ENCODE peak calls at places on chromosomes 5 and 9, in six cellular contexts. One of them, this sample, is unnamed.

GRCh38 chr9:17509698-17510097 is 69.2 kb upstream of the SH3GL2 start:
- DNase-seq in tibial artery: no peak
- DNase-seq in AG04450: no peak
- DNase-seq in lower lobe of right lung: no peak
- DNase-seq in IMR-90: peak
- DNase-seq in testis: no peak
- DNase-seq in this sample: no peak

GRCh38 chr5:52870448-52870847 is 82.7 kb downstream of the ITGA1 start:
- DNase-seq in tibial artery: peak
- DNase-seq in lower lobe of right lung: no peak
- DNase-seq in IMR-90: no peak
- DNase-seq in testis: no peak
- DNase-seq in AG04450: no peak
- DNase-seq in this sample: peak

GRCh38 chr9:18979367-18979766 is 53.6 kb downstream of the SAXO1 start:
- DNase-seq in lower lobe of right lung: no peak
- DNase-seq in tibial artery: no peak
- DNase-seq in IMR-90: peak
- DNase-seq in testis: no peak
- DNase-seq in AG04450: no peak
- DNase-seq in this sample: no peak

GRCh38 chr5:85648495-85648894 is 969.2 kb upstream of the COX7C start:
- DNase-seq in tibial artery: no peak
- DNase-seq in IMR-90: no peak
- DNase-seq in testis: no peak
- DNase-seq in AG04450: no peak
- DNase-seq in lower lobe of right lung: no peak
- DNase-seq in this sample: no peak

GRCh38 chr5:119862654-119863053 is 233.3 kb downstream of the FAM170A start:
- DNase-seq in AG04450: no peak
- DNase-seq in lower lobe of right lung: no peak
- DNase-seq in testis: no peak
- DNase-seq in IMR-90: no peak
- DNase-seq in tibial artery: no peak
- DNase-seq in this sample: no peak

GRCh38 chr9:110578575-110578895 is 1.0 kb downstream of the SVEP1 start:
- DNase-seq in IMR-90: no peak
- DNase-seq in testis: no peak
- DNase-seq in tibial artery: no peak
- DNase-seq in lower lobe of right lung: no peak
- DNase-seq in AG04450: no peak
- DNase-seq in this sample: no peak

GRCh38 chr9:4979224-4979623 is 5.8 kb upstream of the JAK2 start:
- DNase-seq in testis: no peak
- DNase-seq in tibial artery: no peak
- DNase-seq in lower lobe of right lung: no peak
- DNase-seq in AG04450: peak
- DNase-seq in IMR-90: peak
- DNase-seq in this sample: no peak

GRCh38 chr5:3200356-3200755 is 395.3 kb upstream of the IRX1 start:
- DNase-seq in tibial artery: no peak
- DNase-seq in AG04450: no peak
- DNase-seq in IMR-90: no peak
- DNase-seq in lower lobe of right lung: no peak
- DNase-seq in testis: no peak
- DNase-seq in this sample: no peak

GRCh38 chr9:132644251-132644650 is 25.5 kb downstream of the DDX31 start:
- DNase-seq in AG04450: no peak
- DNase-seq in testis: no peak
- DNase-seq in lower lobe of right lung: no peak
- DNase-seq in IMR-90: no peak
- DNase-seq in tibial artery: no peak
- DNase-seq in this sample: no peak
- TF ChIP-seq CTCF in AG04450: peak
- TF ChIP-seq CTCF in testis: no peak
- TF ChIP-seq CTCF in lower lobe of right lung: no peak
- TF ChIP-seq CTCF in IMR-90: no peak
- TF ChIP-seq CTCF in tibial artery: no peak
- TF ChIP-seq CTCF in this sample: no peak

GRCh38 chr5:95959051-95959963 is 2.3 kb downstream of the ELL2 start:
- DNase-seq in lower lobe of right lung: no peak
- DNase-seq in IMR-90: peak
- DNase-seq in testis: no peak
- DNase-seq in tibial artery: no peak
- DNase-seq in AG04450: no peak
- DNase-seq in this sample: no peak

GRCh38 chr5:95956900-95957293 is 4.8 kb downstream of the ELL2 start:
- DNase-seq in lower lobe of right lung: no peak
- DNase-seq in IMR-90: no peak
- DNase-seq in AG04450: no peak
- DNase-seq in testis: no peak
- DNase-seq in tibial artery: no peak
- DNase-seq in this sample: no peak

GRCh38 chr5:95957804-95958203 is 3.8 kb downstream of the ELL2 start:
- DNase-seq in AG04450: no peak
- DNase-seq in IMR-90: no peak
- DNase-seq in tibial artery: no peak
- DNase-seq in testis: no peak
- DNase-seq in lower lobe of right lung: no peak
- DNase-seq in this sample: no peak

GRCh38 chr5:95959964-95960801 is 1.5 kb downstream of the ELL2 start:
- DNase-seq in AG04450: no peak
- DNase-seq in tibial artery: no peak
- DNase-seq in IMR-90: peak
- DNase-seq in testis: no peak
- DNase-seq in lower lobe of right lung: no peak
- DNase-seq in this sample: peak

GRCh38 chr5:95958308-95959014 is 3.2 kb downstream of the ELL2 start:
- DNase-seq in AG04450: no peak
- DNase-seq in IMR-90: peak
- DNase-seq in lower lobe of right lung: no peak
- DNase-seq in tibial artery: no peak
- DNase-seq in testis: peak
- DNase-seq in this sample: peak
- H3K27ac ChIP-seq in AG04450: peak
- H3K27ac ChIP-seq in IMR-90: peak
- H3K27ac ChIP-seq in lower lobe of right lung: no peak
- H3K27ac ChIP-seq in tibial artery: peak
- H3K27ac ChIP-seq in testis: peak
- H3K27ac ChIP-seq in this sample: no peak

GRCh38 chr5:91245871-91246270 is 137.2 kb downstream of the ARRDC3 start:
- DNase-seq in lower lobe of right lung: no peak
- DNase-seq in IMR-90: peak
- DNase-seq in testis: no peak
- DNase-seq in AG04450: no peak
- DNase-seq in tibial artery: no peak
- DNase-seq in this sample: peak
- TF ChIP-seq CTCF in lower lobe of right lung: no peak
- TF ChIP-seq CTCF in IMR-90: peak
- TF ChIP-seq CTCF in testis: no peak
- TF ChIP-seq CTCF in AG04450: peak
- TF ChIP-seq CTCF in tibial artery: no peak
- TF ChIP-seq CTCF in this sample: peak

DNA sequence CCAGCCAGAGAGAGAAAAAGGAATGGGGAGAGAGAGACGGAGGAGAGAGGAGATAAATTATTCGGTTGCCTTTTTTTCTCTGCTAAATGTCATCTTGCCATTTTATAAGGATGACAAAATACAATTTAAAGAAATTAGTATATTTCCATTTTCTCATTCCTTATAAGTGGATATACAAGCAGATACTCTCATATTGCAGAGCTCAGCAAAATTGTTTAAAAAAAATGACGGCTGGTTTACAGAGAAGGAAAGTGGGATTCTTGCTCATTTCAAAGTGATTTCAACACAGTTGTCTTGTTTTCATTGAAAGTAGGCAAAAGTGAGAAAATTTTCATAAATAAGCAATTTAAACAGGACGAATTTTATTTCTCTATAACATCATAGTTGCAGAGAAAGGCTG is 641.9 kb upstream of the CDH6 start:
- DNase-seq in tibial artery: no peak
- DNase-seq in AG04450: no peak
- DNase-seq in testis: no peak
- DNase-seq in lower lobe of right lung: no peak
- DNase-seq in IMR-90: no peak
- DNase-seq in this sample: no peak
- H3K27ac ChIP-seq in tibial artery: no peak
- H3K27ac ChIP-seq in AG04450: no peak
- H3K27ac ChIP-seq in testis: no peak
- H3K27ac ChIP-seq in lower lobe of right lung: no peak
- H3K27ac ChIP-seq in IMR-90: no peak
- H3K27ac ChIP-seq in this sample: no peak

GRCh38 chr5:38382898-38383297 is 124.5 kb downstream of the EGFLAM start:
- DNase-seq in lower lobe of right lung: peak
- DNase-seq in testis: peak
- DNase-seq in IMR-90: peak
- DNase-seq in AG04450: peak
- DNase-seq in tibial artery: peak
- DNase-seq in this sample: peak
- TF ChIP-seq CTCF in lower lobe of right lung: peak
- TF ChIP-seq CTCF in testis: peak
- TF ChIP-seq CTCF in IMR-90: peak
- TF ChIP-seq CTCF in AG04450: peak
- TF ChIP-seq CTCF in tibial artery: peak
- TF ChIP-seq CTCF in this sample: peak